ENCODE peak calls at places on chromosome X, in five cellular contexts. One of them, this sample, is unnamed.

GRCh38 chrX:31092476-31092875 is 20.6 kb upstream of the FTHL17 start:
- DNase-seq in AG09309: no peak
- DNase-seq in left ventricle myocardium inferior: no peak
- DNase-seq in WERI-Rb-1: no peak
- DNase-seq in neural progenitor cell: no peak
- DNase-seq in this sample: no peak

GRCh38 chrX:30275498-30275897 is 28.6 kb downstream of the MAGEB1 start:
- DNase-seq in AG09309: no peak
- DNase-seq in left ventricle myocardium inferior: no peak
- DNase-seq in WERI-Rb-1: no peak
- DNase-seq in neural progenitor cell: peak; percentile 7
- DNase-seq in this sample: no peak

GRCh38 chrX:30822719-30823118 is 66.3 kb downstream of the TAB3 start:
- DNase-seq in WERI-Rb-1: no peak
- DNase-seq in AG09309: no peak
- DNase-seq in left ventricle myocardium inferior: no peak
- DNase-seq in neural progenitor cell: no peak
- DNase-seq in this sample: no peak

GRCh38 chrX:120144178-120144844 is 14.1 kb upstream of the RHOXF2 start:
- DNase-seq in WERI-Rb-1: no peak
- DNase-seq in AG09309: no peak
- DNase-seq in left ventricle myocardium inferior: no peak
- DNase-seq in neural progenitor cell: peak; percentile 18
- DNase-seq in this sample: peak; percentile 4

GRCh38 chrX:134460861-134461218 is 875 bp downstream of the HPRT1 start:
- DNase-seq in left ventricle myocardium inferior: no peak
- DNase-seq in WERI-Rb-1: no peak
- DNase-seq in neural progenitor cell: no peak
- DNase-seq in AG09309: no peak
- DNase-seq in this sample: no peak

GRCh38 chrX:120334603-120335002 is 23.3 kb upstream of the TMEM255A start:
- DNase-seq in neural progenitor cell: no peak
- DNase-seq in AG09309: no peak
- DNase-seq in left ventricle myocardium inferior: no peak
- DNase-seq in WERI-Rb-1: no peak
- DNase-seq in this sample: no peak

GRCh38 chrX:85499400-85499799 is 119.9 kb upstream of the POF1B start:
- DNase-seq in WERI-Rb-1: no peak
- DNase-seq in neural progenitor cell: no peak
- DNase-seq in left ventricle myocardium inferior: no peak
- DNase-seq in AG09309: no peak
- DNase-seq in this sample: no peak

GRCh38 chrX:8504451-8504850 is 39.8 kb downstream of the VCX3B start:
- DNase-seq in left ventricle myocardium inferior: no peak
- DNase-seq in WERI-Rb-1: no peak
- DNase-seq in neural progenitor cell: no peak
- DNase-seq in AG09309: peak; percentile 32
- DNase-seq in this sample: no peak

GRCh38 chrX:10356979-10357378 is 200.2 kb downstream of the CLCN4 start:
- DNase-seq in left ventricle myocardium inferior: no peak
- DNase-seq in AG09309: no peak
- DNase-seq in WERI-Rb-1: no peak
- DNase-seq in neural progenitor cell: no peak
- DNase-seq in this sample: no peak

GRCh38 chrX:132217203-132218073 is 1.8 kb downstream of the RAP2C start:
- DNase-seq in AG09309: no peak
- DNase-seq in neural progenitor cell: peak; percentile 77
- DNase-seq in left ventricle myocardium inferior: peak; percentile 41
- DNase-seq in WERI-Rb-1: peak; percentile 76
- DNase-seq in this sample: peak; percentile 30

GRCh38 chrX:17187301-17187836 is 187.6 kb upstream of the NHS start:
- DNase-seq in AG09309: no peak
- DNase-seq in neural progenitor cell: peak; percentile 19
- DNase-seq in left ventricle myocardium inferior: no peak
- DNase-seq in WERI-Rb-1: no peak
- DNase-seq in this sample: no peak

GRCh38 chrX:68646421-68646820 is 1.0 kb upstream of the STARD8 start:
- DNase-seq in left ventricle myocardium inferior: peak; percentile 27
- DNase-seq in neural progenitor cell: no peak
- DNase-seq in AG09309: no peak
- DNase-seq in WERI-Rb-1: no peak
- DNase-seq in this sample: no peak

GRCh38 chrX:55593296-55593695 is 29.9 kb upstream of the FOXR2 start:
- DNase-seq in neural progenitor cell: no peak
- DNase-seq in AG09309: no peak
- DNase-seq in WERI-Rb-1: no peak
- DNase-seq in left ventricle myocardium inferior: no peak
- DNase-seq in this sample: no peak

GRCh38 chrX:64977830-64978229 is 1.6 kb upstream of the ZC4H2 start:
- DNase-seq in neural progenitor cell: no peak
- DNase-seq in AG09309: no peak
- DNase-seq in WERI-Rb-1: no peak
- DNase-seq in left ventricle myocardium inferior: no peak
- DNase-seq in this sample: no peak

GRCh38 chrX:39022106-39022505 is 220.8 kb downstream of the MID1IP1 start:
- DNase-seq in WERI-Rb-1: no peak
- DNase-seq in AG09309: no peak
- DNase-seq in left ventricle myocardium inferior: no peak
- DNase-seq in neural progenitor cell: no peak
- DNase-seq in this sample: no peak

GRCh38 chrX:29952016-29952415 is 263.3 kb upstream of the MAGEB2 start:
- DNase-seq in neural progenitor cell: no peak
- DNase-seq in AG09309: no peak
- DNase-seq in left ventricle myocardium inferior: no peak
- DNase-seq in WERI-Rb-1: no peak
- DNase-seq in this sample: no peak

GRCh38 chrX:49748211-49748956 is 52.6 kb upstream of the PAGE1 start:
- DNase-seq in WERI-Rb-1: no peak
- DNase-seq in AG09309: no peak
- DNase-seq in neural progenitor cell: no peak
- DNase-seq in left ventricle myocardium inferior: no peak
- DNase-seq in this sample: no peak

GRCh38 chrX:48705876-48706275 is 9.3 kb downstream of the SUV39H1 start:
- DNase-seq in AG09309: no peak
- DNase-seq in neural progenitor cell: no peak
- DNase-seq in WERI-Rb-1: no peak
- DNase-seq in left ventricle myocardium inferior: no peak
- DNase-seq in this sample: no peak

GRCh38 chrX:73916931-73917657 is 354.1 kb downstream of the CHIC1 start:
- DNase-seq in neural progenitor cell: peak; percentile 62
- DNase-seq in left ventricle myocardium inferior: no peak
- DNase-seq in AG09309: peak; percentile 75
- DNase-seq in WERI-Rb-1: no peak
- DNase-seq in this sample: no peak

GRCh38 chrX:51569561-51569960 is 49.2 kb downstream of the CENPVL3 start:
- DNase-seq in AG09309: no peak
- DNase-seq in left ventricle myocardium inferior: no peak
- DNase-seq in neural progenitor cell: no peak
- DNase-seq in WERI-Rb-1: no peak
- DNase-seq in this sample: no peak

GRCh38 chrX:68807818-68808217 is 21.0 kb upstream of the EFNB1 start:
- DNase-seq in neural progenitor cell: peak; percentile 42
- DNase-seq in left ventricle myocardium inferior: no peak
- DNase-seq in WERI-Rb-1: no peak
- DNase-seq in AG09309: no peak
- DNase-seq in this sample: no peak

GRCh38 chrX:108299101-108299591 is 139.1 kb downstream of the COL4A6 start:
- DNase-seq in AG09309: no peak
- DNase-seq in WERI-Rb-1: no peak
- DNase-seq in left ventricle myocardium inferior: no peak
- DNase-seq in neural progenitor cell: peak; percentile 2
- DNase-seq in this sample: no peak

GRCh38 chrX:106170318-106170717 is 2.2 kb downstream of the PWWP3B start:
- DNase-seq in neural progenitor cell: no peak
- DNase-seq in left ventricle myocardium inferior: no peak
- DNase-seq in AG09309: no peak
- DNase-seq in WERI-Rb-1: no peak
- DNase-seq in this sample: no peak

GRCh38 chrX:10750581-10750980 is 130.2 kb upstream of the MID1 start:
- DNase-seq in WERI-Rb-1: no peak
- DNase-seq in AG09309: no peak
- DNase-seq in left ventricle myocardium inferior: no peak
- DNase-seq in neural progenitor cell: no peak
- DNase-seq in this sample: no peak

GRCh38 chrX:18887177-18887820 is 96.6 kb downstream of the PHKA2 start:
- DNase-seq in left ventricle myocardium inferior: peak; percentile 61
- DNase-seq in WERI-Rb-1: no peak
- DNase-seq in AG09309: no peak
- DNase-seq in neural progenitor cell: no peak
- DNase-seq in this sample: no peak

GRCh38 chrX:47129157-47129878 is 15.2 kb downstream of the NDUFB11 start:
- DNase-seq in AG09309: peak; percentile 91
- DNase-seq in neural progenitor cell: peak; percentile 84
- DNase-seq in WERI-Rb-1: peak; percentile 88
- DNase-seq in left ventricle myocardium inferior: peak; percentile 90
- DNase-seq in this sample: peak; percentile 91

GRCh38 chrX:65406532-65406931 is 128.1 kb downstream of the LAS1L start:
- DNase-seq in WERI-Rb-1: no peak
- DNase-seq in neural progenitor cell: peak; percentile 2
- DNase-seq in left ventricle myocardium inferior: no peak
- DNase-seq in AG09309: no peak
- DNase-seq in this sample: no peak

GRCh38 chrX:7372843-7373525 is 225.0 kb upstream of the PUDP start:
- DNase-seq in left ventricle myocardium inferior: no peak
- DNase-seq in neural progenitor cell: no peak
- DNase-seq in AG09309: peak; percentile 7
- DNase-seq in WERI-Rb-1: no peak
- DNase-seq in this sample: no peak

GRCh38 chrX:118459494-118459893 is 36.1 kb upstream of the DOCK11 start:
- DNase-seq in neural progenitor cell: peak; percentile 36
- DNase-seq in left ventricle myocardium inferior: no peak
- DNase-seq in WERI-Rb-1: no peak
- DNase-seq in AG09309: peak; percentile 2
- DNase-seq in this sample: no peak

GRCh38 chrX:13938766-13939530 is 90.7 kb downstream of the GEMIN8 start:
- DNase-seq in neural progenitor cell: peak; percentile 57
- DNase-seq in left ventricle myocardium inferior: no peak
- DNase-seq in AG09309: no peak
- DNase-seq in WERI-Rb-1: peak; percentile 68
- DNase-seq in this sample: no peak

GRCh38 chrX:13938053-13938765 is 91.5 kb downstream of the GEMIN8 start:
- DNase-seq in neural progenitor cell: peak; percentile 76
- DNase-seq in left ventricle myocardium inferior: peak; percentile 12
- DNase-seq in WERI-Rb-1: peak; percentile 42
- DNase-seq in AG09309: no peak
- DNase-seq in this sample: no peak

GRCh38 chrX:13937370-13938052 is 92.2 kb downstream of the GEMIN8 start:
- DNase-seq in AG09309: peak; percentile 7
- DNase-seq in left ventricle myocardium inferior: no peak
- DNase-seq in neural progenitor cell: peak; percentile 37
- DNase-seq in WERI-Rb-1: no peak
- DNase-seq in this sample: no peak

GRCh38 chrX:13934731-13935130 is 95.0 kb downstream of the GEMIN8 start:
- DNase-seq in neural progenitor cell: no peak
- DNase-seq in AG09309: no peak
- DNase-seq in left ventricle myocardium inferior: no peak
- DNase-seq in WERI-Rb-1: no peak
- DNase-seq in this sample: no peak

DNA sequence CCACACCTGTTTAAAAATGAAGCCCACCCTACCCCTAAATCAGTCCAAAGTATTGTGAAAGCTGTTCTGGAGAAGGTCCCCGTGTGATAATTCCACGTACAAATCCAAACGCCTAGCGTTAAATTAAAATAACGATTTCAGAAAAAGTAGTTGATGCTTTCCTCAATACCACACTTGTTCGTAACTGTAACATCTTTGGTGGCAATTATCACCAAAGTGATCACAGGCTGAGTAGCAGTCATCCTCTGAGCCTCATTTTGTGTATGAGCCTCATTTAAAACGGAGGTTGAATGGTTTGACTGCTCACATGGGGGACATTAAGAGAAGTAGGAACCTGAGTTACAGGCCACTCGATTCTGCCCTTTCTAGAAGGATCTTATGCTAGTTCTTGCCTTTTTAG is 92.9 kb downstream of the GEMIN8 start:
- DNase-seq in neural progenitor cell: no peak
- DNase-seq in AG09309: no peak
- DNase-seq in WERI-Rb-1: no peak
- DNase-seq in left ventricle myocardium inferior: no peak
- DNase-seq in this sample: no peak
- H3K4me3 ChIP-seq in neural progenitor cell: peak overlapping the region; percentile 78
- H3K4me3 ChIP-seq in AG09309: no peak overlapping the region
- H3K4me3 ChIP-seq in WERI-Rb-1: no peak overlapping the region
- H3K4me3 ChIP-seq in left ventricle myocardium inferior: no peak overlapping the region
- H3K4me3 ChIP-seq in this sample: peak overlapping the region; percentile 67

GRCh38 chrX:2188316-2188715 is 312.5 kb downstream of the DHRSX start:
- DNase-seq in neural progenitor cell: no peak
- DNase-seq in AG09309: no peak
- DNase-seq in left ventricle myocardium inferior: no peak
- DNase-seq in WERI-Rb-1: no peak
- DNase-seq in this sample: no peak
- H3K4me3 ChIP-seq in neural progenitor cell: no peak overlapping the region
- H3K4me3 ChIP-seq in AG09309: no peak overlapping the region
- H3K4me3 ChIP-seq in left ventricle myocardium inferior: no peak overlapping the region
- H3K4me3 ChIP-seq in WERI-Rb-1: no peak overlapping the region
- H3K4me3 ChIP-seq in this sample: no peak overlapping the region

DNA sequence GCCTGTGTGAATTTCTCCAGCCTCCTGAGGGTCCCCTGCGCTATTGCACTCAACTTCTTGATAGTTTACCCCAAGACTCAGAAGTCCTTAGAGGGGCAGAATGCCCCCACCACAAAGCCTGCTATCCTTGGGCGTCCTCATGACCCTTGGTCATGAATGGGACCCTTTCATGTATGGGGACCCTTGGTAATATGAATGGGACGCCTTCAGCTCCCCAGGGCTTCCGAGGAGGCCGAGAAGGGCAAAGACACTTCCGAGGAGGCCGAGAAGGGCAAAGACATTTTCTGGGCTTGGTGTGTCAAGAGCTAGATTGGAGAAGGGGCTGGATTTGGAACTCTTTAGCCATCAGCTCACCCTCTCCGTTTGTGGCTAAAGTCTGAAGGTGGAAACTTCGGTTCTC is 8.6 kb downstream of the SHOX start:
- DNase-seq in AG09309: no peak
- DNase-seq in left ventricle myocardium inferior: no peak
- DNase-seq in neural progenitor cell: peak; percentile 16
- DNase-seq in WERI-Rb-1: no peak
- DNase-seq in this sample: no peak
- H3K4me3 ChIP-seq in AG09309: no peak overlapping the region
- H3K4me3 ChIP-seq in left ventricle myocardium inferior: no peak overlapping the region
- H3K4me3 ChIP-seq in neural progenitor cell: no peak overlapping the region
- H3K4me3 ChIP-seq in WERI-Rb-1: no peak overlapping the region
- H3K4me3 ChIP-seq in this sample: no peak overlapping the region

GRCh38 chrX:40150503-40150902 is 52.7 kb upstream of the BCOR start:
- DNase-seq in AG09309: no peak
- DNase-seq in WERI-Rb-1: no peak
- DNase-seq in neural progenitor cell: peak; percentile 16
- DNase-seq in left ventricle myocardium inferior: no peak
- DNase-seq in this sample: no peak

GRCh38 chrX:40152706-40153334 is 55.1 kb upstream of the BCOR start:
- DNase-seq in left ventricle myocardium inferior: peak; percentile 53
- DNase-seq in AG09309: no peak
- DNase-seq in WERI-Rb-1: peak; percentile 16
- DNase-seq in neural progenitor cell: peak; percentile 62
- DNase-seq in this sample: no peak

GRCh38 chrX:40149286-40150175 is 51.8 kb upstream of the BCOR start:
- DNase-seq in left ventricle myocardium inferior: no peak
- DNase-seq in WERI-Rb-1: no peak
- DNase-seq in neural progenitor cell: peak; percentile 16
- DNase-seq in AG09309: no peak
- DNase-seq in this sample: no peak

GRCh38 chrX:40152173-40152705 is 54.5 kb upstream of the BCOR start:
- DNase-seq in neural progenitor cell: peak; percentile 65
- DNase-seq in left ventricle myocardium inferior: no peak
- DNase-seq in WERI-Rb-1: no peak
- DNase-seq in AG09309: no peak
- DNase-seq in this sample: no peak

GRCh38 chrX:40151211-40152172 is 53.7 kb upstream of the BCOR start:
- DNase-seq in WERI-Rb-1: peak; percentile 52
- DNase-seq in left ventricle myocardium inferior: no peak
- DNase-seq in neural progenitor cell: peak; percentile 72
- DNase-seq in AG09309: no peak
- DNase-seq in this sample: no peak
- H3K4me3 ChIP-seq in WERI-Rb-1: peak overlapping the region; percentile 54
- H3K4me3 ChIP-seq in left ventricle myocardium inferior: peak overlapping the region; percentile 66
- H3K4me3 ChIP-seq in neural progenitor cell: peak overlapping the region; percentile 54
- H3K4me3 ChIP-seq in AG09309: no peak overlapping the region
- H3K4me3 ChIP-seq in this sample: no peak overlapping the region